ENCODE peak calls at places on chromosomes 2 and 18, in eight cellular contexts. S is right atrium auricular region, Z is foreskin fibroblast, Q is body of pancreas, O is fibroblast of pulmonary artery, J is A549, I is fibroblast of villous mesenchyme, V is heart left ventricle. L is an unnamed sample.

GRCh38 chr18:35822431-35822830 is 150.0 kb upstream of the RMP24 start:
- DNase-seq in S (no peak), V (no peak), J (no peak), O (peak), Q (no peak), Z (no peak), I (no peak), L (no peak)

GRCh38 chr2:212892193-212892592 is 259.2 kb downstream of the IKZF2 start:
- DNase-seq in O (peak), V (no peak), Z (peak), S (no peak), J (peak), I (peak), Q (no peak), L (peak)

GRCh38 chr18:36187826-36188721 is 777 bp downstream of the MOCOS start:
- DNase-seq in Q (peak), S (peak), J (peak), Z (peak), V (no peak), I (peak), O (no peak), L (no peak)

GRCh38 chr2:204731996-204732395 is 186.7 kb downstream of the PARD3B start:
- DNase-seq in O (peak), I (peak), Z (no peak), S (no peak), J (no peak), Q (no peak), V (no peak), L (peak)

GRCh38 chr2:121480826-121481225 is 49.9 kb upstream of the RNU4ATAC start:
- DNase-seq in J (no peak), V (no peak), I (peak), Z (peak), O (peak), S (no peak), Q (no peak), L (peak)

GRCh38 chr2:160051374-160051800 is 11.0 kb downstream of the PLA2R1 start:
- DNase-seq in S (no peak), O (no peak), J (no peak), V (no peak), Q (no peak), Z (no peak), I (no peak), L (peak)

GRCh38 chr2:240429872-240430491 is 5.5 kb upstream of the GPC1 start:
- DNase-seq in V (peak), Z (no peak), I (no peak), Q (peak), J (no peak), S (no peak), O (no peak), L (no peak)

GRCh38 chr18:52992041-52992440 is 652.0 kb downstream of the DCC start:
- DNase-seq in Z (no peak), S (no peak), O (no peak), Q (no peak), J (peak), V (no peak), I (no peak), L (no peak)

GRCh38 chr2:44777542-44777941 is 164.0 kb upstream of the SIX3 start:
- DNase-seq in J (no peak), O (no peak), Q (no peak), Z (no peak), V (no peak), I (no peak), S (no peak), L (no peak)

GRCh38 chr2:95015261-95015918 is 10.1 kb upstream of the MAL start:
- DNase-seq in I (no peak), J (no peak), S (no peak), V (no peak), O (no peak), Q (no peak), Z (no peak), L (no peak)

GRCh38 chr2:232296766-232297525 is 81.6 kb upstream of the ALPP start:
- DNase-seq in O (no peak), Q (no peak), I (no peak), S (no peak), J (no peak), Z (peak), V (no peak), L (no peak)

GRCh38 chr2:146844226-146844990 is 1000.4 kb upstream of the ACVR2A start:
- DNase-seq in J (no peak), V (no peak), O (peak), Z (peak), I (peak), Q (no peak), S (no peak), L (no peak)

GRCh38 chr2:191845248-191845715 is 1.6 kb downstream of the CAVIN2 start:
- DNase-seq in J (peak), Z (peak), I (peak), Q (no peak), O (peak), S (peak), V (peak), L (no peak)

GRCh38 chr2:43220982-43221659 is 5.3 kb downstream of the ZFP36L2 start:
- DNase-seq in J (no peak), Q (peak), S (peak), I (peak), V (peak), O (peak), Z (peak), L (peak)

GRCh38 chr2:43218550-43219382 is 7.6 kb downstream of the ZFP36L2 start:
- DNase-seq in O (peak), J (peak), Z (no peak), I (peak), S (no peak), Q (peak), V (peak), L (peak)

GRCh38 chr2:43218221-43218549 is 8.2 kb downstream of the ZFP36L2 start:
- DNase-seq in Z (peak), I (peak), J (no peak), O (no peak), Q (no peak), S (no peak), V (no peak), L (peak)

GRCh38 chr2:43220229-43220981 is 6.0 kb downstream of the ZFP36L2 start:
- DNase-seq in V (no peak), Q (no peak), Z (peak), O (peak), I (peak), J (no peak), S (no peak), L (peak)

GRCh38 chr2:43219383-43220228 is 6.8 kb downstream of the ZFP36L2 start:
- DNase-seq in I (peak), O (peak), Q (peak), V (peak), Z (peak), J (peak), S (peak), L (peak)
- TF ChIP-seq CTCF in I (no peak), O (no peak), Q (peak), V (no peak), Z (peak), J (no peak), S (no peak), L (no peak)

DNA sequence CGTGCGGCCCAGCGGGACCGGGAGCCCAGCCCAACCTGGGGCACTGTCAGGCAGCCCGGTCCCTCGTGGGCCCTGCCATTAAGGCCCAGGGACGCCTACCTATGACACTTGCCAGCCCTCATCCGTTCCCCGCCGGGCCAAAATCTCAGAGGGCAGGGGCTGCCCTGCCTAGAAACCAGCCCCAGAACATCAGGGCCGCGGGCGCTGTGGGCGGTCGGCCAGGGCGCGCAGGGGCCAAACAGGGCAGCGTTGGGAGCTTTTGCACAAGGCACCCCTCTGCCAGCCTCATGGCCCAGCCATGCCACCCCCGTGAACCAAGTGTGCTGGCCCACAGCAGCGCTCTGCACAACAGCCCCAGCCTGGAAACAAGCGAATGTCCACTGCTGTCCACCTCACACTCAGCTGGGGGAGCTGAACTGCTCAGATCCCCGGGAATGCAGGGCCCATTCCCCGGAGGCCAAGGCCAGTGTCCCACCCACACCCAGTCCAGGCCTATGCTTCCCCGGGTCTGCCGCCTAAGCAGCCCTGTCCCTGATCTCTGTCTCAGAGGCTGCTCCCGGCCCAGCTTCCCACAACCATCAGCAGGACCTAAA is 3.5 kb upstream of the NEURL3 start:
- DNase-seq in V (no peak), O (no peak), Z (no peak), J (no peak), Q (no peak), S (no peak), I (no peak), L (no peak)
- H3K4me3 ChIP-seq in V (peak), O (no peak), Z (no peak), J (no peak), Q (no peak), S (peak), I (no peak), L (no peak)

GRCh38 chr2:24337958-24338357 is 22.4 kb downstream of the ITSN2 start:
- DNase-seq in V (no peak), Q (no peak), O (no peak), I (no peak), J (no peak), S (no peak), Z (no peak), L (no peak)
- TF ChIP-seq CTCF in V (no peak), Q (no peak), O (no peak), I (no peak), J (peak), S (no peak), Z (no peak), L (peak)

DNA sequence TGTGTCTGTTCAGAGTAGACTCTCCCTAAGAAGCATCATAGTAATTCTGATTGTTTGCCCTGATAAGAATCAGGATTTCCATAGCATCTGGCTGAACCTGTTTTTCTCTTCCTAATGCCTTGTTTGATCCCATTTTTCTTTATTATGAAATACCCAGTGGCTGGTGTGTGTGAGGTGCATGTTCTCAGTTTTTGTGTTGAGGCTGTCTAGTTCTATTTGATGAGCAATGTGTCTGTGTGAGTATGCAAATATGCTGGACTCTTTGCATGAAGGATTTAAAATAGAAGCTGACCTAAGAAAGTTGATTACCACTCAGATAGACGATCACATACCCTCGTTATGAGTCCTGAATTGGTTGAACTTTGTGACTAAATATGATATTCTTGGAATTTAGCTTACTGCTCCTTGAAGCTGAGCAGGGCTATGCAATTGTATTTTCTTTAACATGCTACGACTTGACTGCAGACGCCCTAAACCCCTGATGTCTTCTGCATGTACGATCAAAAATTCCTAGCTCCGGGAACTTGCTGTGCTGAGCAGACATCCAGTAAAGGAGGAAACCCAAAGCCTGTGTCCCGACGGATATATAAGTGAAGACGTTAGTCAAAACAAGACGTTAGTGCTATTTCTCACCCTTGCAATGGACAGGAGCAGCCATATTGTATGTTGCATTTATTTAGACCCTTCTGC is 51.3 kb downstream of the SETBP1 start:
- DNase-seq in V (no peak), I (no peak), J (no peak), S (no peak), Z (no peak), O (no peak), Q (no peak), L (peak)
- H3K4me3 ChIP-seq in V (no peak), I (no peak), J (no peak), S (no peak), Z (no peak), O (no peak), Q (no peak), L (no peak)

DNA sequence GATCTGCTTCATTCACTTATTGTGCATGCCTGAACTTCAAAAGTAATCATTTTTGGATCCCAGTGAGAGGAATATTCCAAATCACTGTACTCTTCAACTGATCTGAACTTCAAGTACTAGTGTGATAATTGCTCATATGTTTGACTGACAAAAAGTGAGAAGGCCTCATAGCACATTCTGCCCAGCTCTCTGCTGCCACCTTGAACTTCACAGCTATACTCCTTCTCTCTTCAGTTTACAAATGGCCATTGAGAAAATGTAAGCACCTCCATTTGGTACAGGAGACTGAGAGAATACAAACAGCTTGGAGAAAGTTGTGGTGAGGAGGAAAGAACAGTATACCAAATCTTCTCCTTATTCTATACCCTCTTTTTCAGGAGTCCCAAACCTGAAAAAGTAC is 946.0 kb upstream of the CHAC2 start:
- DNase-seq in J (peak), I (no peak), S (no peak), O (no peak), Z (no peak), V (no peak), Q (no peak), L (no peak)
- TF ChIP-seq CTCF in J (no peak), I (no peak), S (no peak), O (peak), Z (no peak), V (no peak), Q (no peak), L (peak)

GRCh38 chr2:236177967-236178909 is 10.1 kb upstream of the GBX2 start:
- DNase-seq in S (no peak), Q (peak), J (peak), O (peak), V (peak), Z (peak), I (peak), L (peak)
- H3K4me3 ChIP-seq in S (peak), Q (no peak), J (peak), O (peak), V (peak), Z (peak), I (peak), L (peak)

GRCh38 chr2:211860224-211860623 is 678.4 kb downstream of the ERBB4 start:
- DNase-seq in I (no peak), Z (peak), S (no peak), O (no peak), Q (no peak), J (no peak), V (no peak), L (no peak)

GRCh38 chr2:211854832-211855231 is 683.8 kb downstream of the ERBB4 start:
- DNase-seq in V (no peak), Q (no peak), S (no peak), Z (no peak), O (no peak), J (no peak), I (no peak), L (no peak)
- TF ChIP-seq CTCF in V (no peak), Q (no peak), S (no peak), Z (no peak), O (no peak), J (no peak), I (no peak), L (no peak)

DNA sequence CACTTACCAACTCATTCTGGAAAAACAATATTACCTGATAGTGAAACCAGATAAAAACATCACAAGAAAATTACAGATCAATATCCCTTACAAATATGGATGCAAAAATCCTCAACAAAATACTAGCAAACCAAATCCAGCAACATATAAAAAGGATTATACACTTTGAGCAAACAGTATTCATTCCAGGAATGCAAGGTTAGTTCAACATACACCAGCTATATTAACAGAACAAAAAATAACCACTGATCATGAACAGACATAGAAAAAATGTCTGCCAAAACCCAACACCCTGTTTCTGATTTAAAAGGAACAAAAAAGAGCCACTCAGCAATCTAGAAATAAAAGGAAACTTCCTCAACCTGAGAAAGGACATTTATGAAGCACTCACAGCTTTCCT is 62.1 kb downstream of the TLK1 start:
- DNase-seq in Z (no peak), V (no peak), S (no peak), J (no peak), Q (no peak), O (no peak), I (no peak), L (no peak)
- H3K4me3 ChIP-seq in Z (no peak), V (no peak), S (no peak), J (no peak), Q (no peak), O (no peak), I (no peak), L (no peak)

GRCh38 chr2:45936623-45936979 is 285.1 kb downstream of the PRKCE start:
- DNase-seq in Q (no peak), Z (no peak), V (no peak), O (no peak), I (no peak), S (no peak), J (no peak), L (no peak)
- TF ChIP-seq CTCF in Q (no peak), Z (no peak), V (no peak), O (no peak), I (no peak), S (no peak), J (no peak), L (no peak)

L was measured in brain microvascular endothelial cell.